ENCODE peak calls at places on chromosomes 12 and 14, in ten cellular contexts. N, Z, D, W, F, T, A, Q, L and V are unnamed samples.

GRCh38 chr12:96585977-96586376 is 96.6 kb downstream of the CFAP54 start:
- DNase-seq in N (peak; percentile 47), Z (peak; percentile 19), D (no peak), W (no peak), F (no peak), T (no peak), A (no peak), Q (no peak), L (peak; percentile 24), V (no peak)

GRCh38 chr12:6123258-6123657 is 1.2 kb downstream of the VWF start:
- DNase-seq in N (no peak), Z (no peak), D (no peak), W (no peak), F (no peak), T (no peak), A (no peak), Q (no peak), L (no peak), V (no peak)

GRCh38 chr14:77177623-77178185 is 3.9 kb upstream of the TMEM63C start:
- DNase-seq in N (no peak), Z (no peak), D (no peak), W (no peak), F (no peak), T (no peak), A (no peak), Q (no peak), L (peak; percentile 19), V (no peak)

GRCh38 chr12:13980548-13981295 is 680 bp downstream of the GRIN2B start:
- DNase-seq in N (no peak), Z (no peak), D (no peak), W (no peak), F (no peak), T (no peak), A (no peak), Q (no peak), L (no peak), V (no peak)

GRCh38 chr14:96176275-96176674 is 28.4 kb upstream of the BDKRB2 start:
- DNase-seq in N (peak; percentile 87), Z (no peak), D (no peak), W (no peak), F (no peak), T (no peak), A (peak; percentile 36), Q (no peak), L (peak; percentile 89), V (no peak)

GRCh38 chr14:80188571-80188970 is 22.7 kb downstream of the DIO2 start:
- DNase-seq in N (no peak), Z (no peak), D (no peak), W (no peak), F (peak; percentile 57), T (no peak), A (no peak), Q (no peak), L (no peak), V (no peak)

GRCh38 chr12:132407525-132407924 is 78.1 kb upstream of the GALNT9 start:
- DNase-seq in N (peak; percentile 22), Z (no peak), D (peak; percentile 42), W (no peak), F (no peak), T (peak; percentile 60), A (peak; percentile 63), Q (no peak), L (no peak), V (no peak)

GRCh38 chr12:96233941-96234461 is 39.8 kb downstream of the ELK3 start:
- DNase-seq in N (peak; percentile 99), Z (peak; percentile 97), D (peak; percentile 77), W (no peak), F (no peak), T (peak; percentile 95), A (peak; percentile 100), Q (peak; percentile 95), L (peak; percentile 99), V (no peak)

DNA sequence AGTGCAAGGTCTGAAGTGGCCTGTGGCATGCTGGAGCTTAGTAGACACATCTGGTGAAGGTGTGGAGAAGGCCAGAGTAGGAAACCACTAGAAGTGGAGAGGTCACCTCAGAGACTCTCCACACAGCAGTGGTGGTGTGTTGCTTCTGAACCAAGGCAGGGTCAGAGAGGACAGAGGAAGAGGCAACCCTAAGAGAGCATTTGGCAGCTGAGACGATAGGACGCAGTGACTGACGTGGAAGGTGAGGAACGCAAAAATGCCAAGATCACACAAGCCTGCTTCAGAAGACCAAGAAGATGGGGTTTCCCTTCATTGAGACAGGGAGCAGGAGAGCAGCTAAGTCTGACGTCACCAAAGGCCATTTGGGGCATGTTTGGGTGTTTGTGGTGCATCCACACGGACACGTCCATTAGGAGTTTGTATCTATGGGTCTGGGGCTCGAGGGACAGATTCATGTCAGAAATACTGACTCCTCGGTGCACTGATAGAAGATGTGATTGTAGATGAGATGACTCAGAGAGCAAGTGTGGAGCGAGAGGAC is 338.1 kb downstream of the CACNA1C start:
- DNase-seq in N (no peak), Z (no peak), D (no peak), W (no peak), F (no peak), T (no peak), A (no peak), Q (no peak), L (no peak), V (no peak)
- H3K4me3 ChIP-seq in N (no peak overlapping the region), Z (no peak overlapping the region), D (no peak overlapping the region), W (no peak overlapping the region), F (no peak overlapping the region), T (no peak overlapping the region), A (no peak overlapping the region), Q (no peak overlapping the region), L (no peak overlapping the region), V (no peak overlapping the region)

GRCh38 chr12:22641353-22642053 is 16.5 kb downstream of the ETNK1 start:
- DNase-seq in N (no peak), Z (no peak), D (no peak), W (no peak), F (no peak), T (no peak), A (no peak), Q (no peak), L (no peak), V (no peak)

GRCh38 chr12:22634883-22635282 is 9.9 kb downstream of the ETNK1 start:
- DNase-seq in N (no peak), Z (no peak), D (no peak), W (no peak), F (no peak), T (no peak), A (no peak), Q (no peak), L (no peak), V (no peak)

GRCh38 chr12:22635812-22636211 is 10.8 kb downstream of the ETNK1 start:
- DNase-seq in N (peak; percentile 51), Z (no peak), D (no peak), W (no peak), F (no peak), T (no peak), A (peak; percentile 43), Q (peak; percentile 12), L (peak; percentile 24), V (no peak)

DNA sequence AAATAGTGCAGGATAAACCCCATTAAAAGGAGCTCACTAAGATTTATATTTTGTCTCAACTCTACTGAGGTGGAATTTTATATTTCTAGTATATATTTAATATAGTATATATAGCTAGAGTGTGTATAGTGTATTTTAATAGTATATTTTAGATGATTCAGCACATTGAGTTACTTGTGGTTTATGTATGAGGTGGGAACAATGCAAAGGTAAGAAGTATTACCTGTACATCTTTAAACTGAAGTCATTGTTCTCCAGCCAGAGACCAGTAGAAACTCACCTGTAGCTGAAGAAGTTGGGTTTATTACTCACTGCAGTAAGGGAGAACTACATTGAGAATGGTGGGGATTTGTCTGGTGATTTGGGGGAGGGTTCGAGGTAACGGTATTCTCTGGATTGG is 15.9 kb downstream of the ETNK1 start:
- DNase-seq in N (no peak), Z (no peak), D (no peak), W (no peak), F (no peak), T (no peak), A (no peak), Q (no peak), L (no peak), V (no peak)
- H3K4me3 ChIP-seq in N (no peak overlapping the region), Z (no peak overlapping the region), D (no peak overlapping the region), W (no peak overlapping the region), F (no peak overlapping the region), T (no peak overlapping the region), A (no peak overlapping the region), Q (no peak overlapping the region), L (no peak overlapping the region), V (no peak overlapping the region)

GRCh38 chr12:106644335-106645073 is 61.7 kb downstream of the RFX4 start:
- DNase-seq in N (no peak), Z (no peak), D (no peak), W (no peak), F (no peak), T (peak; percentile 48), A (no peak), Q (no peak), L (no peak), V (no peak)
- H3K4me3 ChIP-seq in N (no peak overlapping the region), Z (no peak overlapping the region), D (no peak overlapping the region), W (no peak overlapping the region), F (no peak overlapping the region), T (peak overlapping the region; percentile 44), A (no peak overlapping the region), Q (no peak overlapping the region), L (no peak overlapping the region), V (no peak overlapping the region)

GRCh38 chr12:54282949-54283593 is 2.5 kb downstream of the HNRNPA1 start:
- DNase-seq in N (no peak), Z (no peak), D (no peak), W (no peak), F (no peak), T (no peak), A (no peak), Q (no peak), L (no peak), V (no peak)

GRCh38 chr12:54286042-54286931 is 5.8 kb downstream of the HNRNPA1 start:
- DNase-seq in N (no peak), Z (no peak), D (peak; percentile 18), W (no peak), F (peak; percentile 23), T (no peak), A (no peak), Q (no peak), L (no peak), V (no peak)

GRCh38 chr12:54280401-54281260 is at the start of gene HNRNPA1:
- DNase-seq in N (peak; percentile 100), Z (peak; percentile 100), D (peak; percentile 99), W (peak; percentile 99), F (peak; percentile 98), T (peak; percentile 96), A (peak; percentile 100), Q (peak; percentile 100), L (peak; percentile 100), V (peak; percentile 100)

GRCh38 chr12:54287316-54288157 is 7.0 kb downstream of the HNRNPA1 start:
- DNase-seq in N (peak; percentile 7), Z (no peak), D (no peak), W (no peak), F (no peak), T (no peak), A (no peak), Q (no peak), L (no peak), V (no peak)

DNA sequence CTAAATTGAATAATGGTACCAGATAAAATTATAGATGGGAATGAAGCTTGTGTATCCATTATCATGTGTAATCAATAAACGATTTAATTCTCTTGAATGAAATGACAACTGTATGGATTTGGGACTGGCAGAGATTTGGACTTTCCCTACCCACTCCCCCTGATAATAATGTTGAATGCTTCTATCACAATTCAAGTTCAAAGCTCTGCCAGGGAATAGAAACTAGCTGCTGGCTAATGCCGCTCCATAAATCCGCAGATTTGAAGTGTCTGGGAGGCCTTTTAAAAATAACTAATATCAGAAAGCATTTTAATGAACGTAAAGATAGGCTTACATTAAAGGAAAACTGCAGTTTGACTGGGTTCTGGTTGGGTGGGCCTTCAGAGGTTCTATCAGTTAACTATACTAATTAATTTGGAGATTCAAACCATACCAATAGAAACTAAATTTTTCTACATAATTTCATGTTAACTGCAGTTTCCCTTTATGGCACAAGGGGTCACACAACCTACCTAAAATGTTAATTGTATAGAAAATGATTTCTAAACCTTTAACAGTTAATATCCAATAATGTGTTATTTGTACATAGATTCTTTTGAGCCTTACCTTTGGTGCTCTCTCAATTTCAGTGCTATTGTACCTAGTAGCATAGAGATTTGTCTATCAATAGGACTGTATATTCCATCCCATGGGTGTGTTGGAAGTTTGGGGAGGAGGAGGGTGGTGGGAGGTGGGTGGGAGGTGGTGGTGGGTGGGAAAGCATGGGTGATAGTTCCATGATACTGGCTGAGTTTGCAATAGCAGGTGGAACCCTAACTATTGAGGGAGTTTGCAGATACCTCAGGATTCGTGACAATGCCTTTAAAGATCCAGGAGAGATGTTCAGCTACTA is 4.9 kb downstream of the HNRNPA1 start:
- DNase-seq in N (peak; percentile 43), Z (no peak), D (no peak), W (no peak), F (no peak), T (no peak), A (no peak), Q (no peak), L (no peak), V (no peak)
- H3K4me3 ChIP-seq in N (peak overlapping the region; percentile 54), Z (no peak overlapping the region), D (no peak overlapping the region), W (no peak overlapping the region), F (no peak overlapping the region), T (peak overlapping the region; percentile 98), A (no peak overlapping the region), Q (peak overlapping the region; percentile 20), L (no peak overlapping the region), V (peak overlapping the region; percentile 85)